ENCODE peak calls at places on chromosomes 12 and 14, in ten cellular contexts. N is transverse colon, O is fibroblast of the aortic adventitia, H is upper lobe of right lung, K is GM12865, R is IMR-90, V is pancreas, U is kidney epithelial cell, X is AG10803, G is lower lobe of right lung. M is an unnamed sample.

GRCh38 chr14:103031566-103031911 is 25.8 kb downstream of the CDC42BPB start:
- DNase-seq in N (no peak), O (no peak), H (no peak), K (no peak), R (no peak), V (no peak), U (no peak), X (no peak), G (no peak), M (no peak)

GRCh38 chr14:76067536-76067935 is 82.0 kb downstream of the IFT43 start:
- DNase-seq in N (no peak), O (no peak), H (no peak), K (no peak), R (no peak), V (no peak), U (no peak), X (peak; percentile 27), G (no peak), M (no peak)

GRCh38 chr14:82854851-82855250 is 1321.2 kb upstream of the SEL1L start:
- DNase-seq in N (no peak), O (no peak), H (no peak), K (no peak), R (no peak), V (no peak), U (no peak), X (no peak), G (no peak), M (no peak)

GRCh38 chr12:108561852-108562347 is 496 bp upstream of the ISCU start:
- DNase-seq in N (no peak), O (no peak), H (no peak), K (no peak), R (no peak), V (no peak), U (no peak), X (no peak), G (no peak), M (no peak)

GRCh38 chr12:94676011-94676709 is 25.8 kb upstream of the TMCC3 start:
- DNase-seq in N (peak; percentile 35), O (no peak), H (peak; percentile 69), K (peak; percentile 63), R (no peak), V (no peak), U (no peak), X (no peak), G (peak; percentile 67), M (no peak)

GRCh38 chr12:30026621-30027234 is 243.0 kb upstream of the TMTC1 start:
- DNase-seq in N (no peak), O (peak; percentile 94), H (no peak), K (no peak), R (peak; percentile 89), V (no peak), U (peak; percentile 53), X (peak; percentile 64), G (no peak), M (peak; percentile 31)

GRCh38 chr14:92603309-92604257 is 90.0 kb downstream of the RIN3 start:
- DNase-seq in N (peak; percentile 43), O (peak; percentile 76), H (peak; percentile 77), K (no peak), R (peak; percentile 83), V (no peak), U (no peak), X (peak; percentile 75), G (peak; percentile 60), M (peak; percentile 78)

GRCh38 chr12:2759733-2760132 is 35.0 kb upstream of the FKBP4 start:
- DNase-seq in N (no peak), O (no peak), H (no peak), K (no peak), R (no peak), V (no peak), U (no peak), X (no peak), G (no peak), M (no peak)

GRCh38 chr12:5015711-5016492 is 27.8 kb upstream of the KCNA5 start:
- DNase-seq in N (no peak), O (no peak), H (no peak), K (peak; percentile 65), R (no peak), V (no peak), U (no peak), X (no peak), G (no peak), M (no peak)

GRCh38 chr12:108827941-108828340 is 29.4 kb downstream of the SSH1 start:
- DNase-seq in N (no peak), O (no peak), H (no peak), K (no peak), R (no peak), V (no peak), U (no peak), X (no peak), G (no peak), M (no peak)

GRCh38 chr14:68000516-68000915 is 180.9 kb downstream of the RAD51B start:
- DNase-seq in N (no peak), O (peak; percentile 11), H (no peak), K (no peak), R (no peak), V (no peak), U (no peak), X (no peak), G (no peak), M (no peak)

GRCh38 chr12:21881950-21882349 is 59.3 kb downstream of the ABCC9 start:
- DNase-seq in N (no peak), O (peak; percentile 69), H (no peak), K (no peak), R (no peak), V (no peak), U (no peak), X (no peak), G (no peak), M (no peak)

GRCh38 chr12:92045852-92046251 is 99.8 kb downstream of the BTG1 start:
- DNase-seq in N (no peak), O (no peak), H (no peak), K (peak; percentile 29), R (no peak), V (no peak), U (no peak), X (no peak), G (no peak), M (no peak)
- H3K4me3 ChIP-seq in N (no peak overlapping the region), O (no peak overlapping the region), H (no peak overlapping the region), K (no peak overlapping the region), R (no peak overlapping the region), V (no peak overlapping the region), U (no peak overlapping the region), X (no peak overlapping the region), G (no peak overlapping the region), M (no peak overlapping the region)

DNA sequence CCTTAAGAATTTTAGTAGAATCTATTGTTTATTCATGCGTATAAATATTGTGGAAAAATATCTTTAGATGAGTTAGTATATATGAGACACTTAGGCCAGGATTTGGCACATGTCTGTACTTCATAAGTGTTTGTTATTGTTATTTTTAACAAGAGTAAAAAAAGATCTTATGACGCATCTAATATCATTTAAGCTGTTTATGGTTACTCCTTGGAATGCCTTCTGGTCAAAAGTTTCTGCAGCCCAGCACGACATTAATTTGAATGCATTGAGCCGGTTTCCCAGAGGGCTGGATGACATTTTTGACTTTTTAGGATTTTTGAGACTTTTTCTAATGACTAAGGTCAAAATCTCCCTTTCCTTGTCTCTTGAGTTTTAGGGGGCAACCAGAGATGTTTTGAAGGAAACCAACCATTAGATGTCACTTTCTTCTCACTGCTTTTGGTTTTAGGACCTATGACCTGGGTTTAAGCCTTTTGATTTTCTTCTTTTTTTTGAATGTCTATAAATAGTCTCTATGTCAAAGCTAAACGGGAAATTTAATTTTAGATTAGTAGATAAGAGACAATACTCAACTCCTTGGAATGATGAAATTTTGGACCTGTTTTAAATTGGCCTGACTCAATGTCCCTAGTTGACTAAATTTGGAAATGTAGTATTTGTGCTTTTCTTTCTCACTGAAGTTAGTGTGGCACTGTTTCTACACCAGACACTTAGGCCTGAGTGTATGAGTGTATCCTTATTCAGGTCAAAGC is 215.5 kb downstream of the AEBP2 start:
- DNase-seq in N (no peak), O (peak; percentile 84), H (no peak), K (no peak), R (peak; percentile 84), V (no peak), U (no peak), X (peak; percentile 37), G (no peak), M (peak; percentile 78)
- TF ChIP-seq CTCF in N (no peak), O (no peak), H (no peak), K (no peak), R (peak; percentile 12), V (no peak), U (no peak), X (no peak), G (no peak), M (peak; percentile 18)

DNA sequence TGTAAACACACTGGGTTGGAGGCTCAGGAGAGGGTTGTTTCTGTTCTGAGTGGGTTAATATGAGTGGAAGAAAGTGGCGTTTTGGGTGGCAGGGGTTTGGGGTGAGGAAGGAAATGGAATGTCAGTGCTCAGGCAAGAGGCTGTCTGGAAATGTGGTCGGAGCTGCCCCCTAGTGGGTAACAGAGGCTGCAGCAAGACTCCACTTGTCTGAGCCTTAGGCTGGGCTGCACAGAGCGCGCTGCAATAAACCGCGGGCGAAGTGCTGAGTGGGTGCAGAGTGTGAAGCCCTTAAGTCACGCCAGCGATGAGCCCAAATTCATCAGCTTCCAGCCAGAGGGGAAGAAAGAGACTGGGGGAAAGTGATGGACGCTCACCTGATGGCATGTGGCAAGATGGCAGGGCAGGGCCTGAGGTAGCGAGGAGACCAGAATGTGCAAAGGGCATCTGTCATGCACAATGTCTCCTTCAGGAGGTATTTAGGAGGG is 12.3 kb downstream of the VSX2 start:
- DNase-seq in N (peak; percentile 79), O (peak; percentile 84), H (peak; percentile 82), K (peak; percentile 86), R (peak; percentile 69), V (peak; percentile 67), U (peak; percentile 28), X (peak; percentile 77), G (peak; percentile 79), M (peak; percentile 31)
- H3K4me3 ChIP-seq in N (peak overlapping the region; percentile 26), O (peak overlapping the region; percentile 53), H (peak overlapping the region; percentile 26), K (peak overlapping the region; percentile 6), R (peak overlapping the region; percentile 31), V (no peak overlapping the region), U (no peak overlapping the region), X (peak overlapping the region; percentile 58), G (peak overlapping the region; percentile 41), M (peak overlapping the region; percentile 43)

GRCh38 chr12:92942905-92943304 is 13.8 kb upstream of the EEA1 start:
- DNase-seq in N (no peak), O (peak; percentile 97), H (no peak), K (no peak), R (peak; percentile 84), V (no peak), U (no peak), X (peak; percentile 87), G (no peak), M (peak; percentile 79)

GRCh38 chr12:92947589-92948215 is 18.6 kb upstream of the EEA1 start:
- DNase-seq in N (no peak), O (no peak), H (no peak), K (no peak), R (no peak), V (no peak), U (no peak), X (no peak), G (no peak), M (no peak)

GRCh38 chr12:92938623-92939022 is 9.5 kb upstream of the EEA1 start:
- DNase-seq in N (no peak), O (no peak), H (no peak), K (no peak), R (no peak), V (no peak), U (no peak), X (no peak), G (no peak), M (no peak)

GRCh38 chr12:92945659-92946220 is 16.6 kb upstream of the EEA1 start:
- DNase-seq in N (no peak), O (no peak), H (no peak), K (no peak), R (no peak), V (no peak), U (no peak), X (no peak), G (no peak), M (no peak)

GRCh38 chr12:92943482-92944250 is 14.6 kb upstream of the EEA1 start:
- DNase-seq in N (no peak), O (peak; percentile 83), H (no peak), K (peak; percentile 52), R (peak; percentile 31), V (no peak), U (no peak), X (peak; percentile 34), G (no peak), M (no peak)
- TF ChIP-seq CTCF in N (no peak), O (peak; percentile 35), H (no peak), K (no peak), R (no peak), V (no peak), U (no peak), X (peak; percentile 34), G (no peak), M (no peak)

M was measured in AG09309.